ENCODE peak calls at places on chromosomes 13 and 19, in five cellular contexts. D is tibial nerve; P is suprapubic skin; N is neuronal stem cell; R is CD4-positive, alpha-beta memory T cell. W is an unnamed sample. For H3K4me1, the result is how much of the 10 kb centered on the place peaks cover.

GRCh38 chr19:7789447-7789846 is 26.4 kb downstream of the CLEC4M start:
- DNase-seq in N (no peak), R (peak), D (no peak), P (no peak), W (no peak)

GRCh38 chr19:5024282-5024681 is 55.4 kb downstream of the KDM4B start:
- DNase-seq in N (no peak), R (no peak), D (no peak), P (no peak), W (no peak)

GRCh38 chr13:39913928-39914327 is 258.5 kb downstream of the COG6 start:
- DNase-seq in R (no peak), D (peak), P (no peak), N (no peak), W (no peak)

GRCh38 chr13:68944272-68944671 is 1163.4 kb upstream of the ATXN8OS start:
- DNase-seq in N (no peak), R (no peak), P (no peak), D (no peak), W (no peak)

GRCh38 chr13:33799950-33800592 is 17.9 kb upstream of the RFC3 start:
- DNase-seq in D (no peak), P (no peak), N (no peak), R (no peak), W (no peak)

GRCh38 chr19:32388393-32388724 is 17.2 kb upstream of the DPY19L3 start:
- DNase-seq in N (no peak), R (no peak), P (no peak), D (no peak), W (no peak)

GRCh38 chr19:53076984-53077383 is 26.2 kb downstream of the ZNF160 start:
- DNase-seq in D (peak), R (no peak), N (peak), P (no peak), W (no peak)

GRCh38 chr13:37681295-37682032 is 82.9 kb upstream of the POSTN start:
- DNase-seq in N (no peak), D (peak), P (no peak), R (no peak), W (no peak)

GRCh38 chr19:5372572-5373200 is 32.1 kb upstream of the PTPRS start:
- DNase-seq in N (no peak), P (no peak), R (no peak), D (no peak), W (no peak)

GRCh38 chr13:32134991-32135390 is 103.4 kb downstream of the FRY start:
- DNase-seq in R (no peak), P (no peak), D (no peak), N (no peak), W (no peak)

GRCh38 chr13:79776538-79776937 is 295.6 kb downstream of the NDFIP2 start:
- DNase-seq in R (no peak), N (no peak), D (no peak), P (no peak), W (no peak)

GRCh38 chr19:56125806-56126590 is 4.9 kb upstream of the ZNF787 start:
- DNase-seq in D (no peak), R (no peak), P (no peak), N (no peak), W (no peak)

GRCh38 chr13:75694742-75695141 is 58.6 kb downstream of the LMO7 start:
- DNase-seq in R (no peak), D (no peak), P (no peak), N (no peak), W (no peak)

GRCh38 chr13:111255228-111255790 is 65.1 kb upstream of the TEX29 start:
- DNase-seq in D (no peak), P (no peak), N (no peak), R (no peak), W (no peak)

GRCh38 chr13:66887088-66887487 is 343.0 kb downstream of the PCDH9 start:
- DNase-seq in P (no peak), N (no peak), R (no peak), D (no peak), W (no peak)

GRCh38 chr13:24276310-24276709 is 33.1 kb upstream of the C1QTNF9 start:
- DNase-seq in P (no peak), R (peak), D (no peak), N (no peak), W (no peak)

GRCh38 chr13:101473458-101473857 is 21.0 kb downstream of the ITGBL1 start:
- DNase-seq in P (no peak), R (no peak), N (no peak), D (no peak), W (no peak)

GRCh38 chr13:113835461-113836274 is 28.2 kb downstream of the GAS6 start:
- DNase-seq in D (no peak), P (no peak), R (no peak), N (no peak), W (no peak)

GRCh38 chr19:45601524-45602522 is at the start of gene GPR4:
- DNase-seq in D (no peak), P (no peak), R (no peak), N (no peak), W (no peak)

GRCh38 chr19:32868206-32868950 is 1.2 kb downstream of the SLC7A9 start:
- DNase-seq in R (no peak), P (peak), D (no peak), N (no peak), W (no peak)

GRCh38 chr19:36093687-36094086 is 17.3 kb upstream of the OVOL3 start:
- DNase-seq in N (no peak), R (no peak), D (no peak), P (no peak), W (no peak)

GRCh38 chr13:100130092-100130491 is 41.2 kb downstream of the PCCA start:
- DNase-seq in N (no peak), D (no peak), P (no peak), R (no peak), W (no peak)

GRCh38 chr13:114092468-114092867 is 40.0 kb downstream of the RASA3 start:
- DNase-seq in D (no peak), R (no peak), N (no peak), P (no peak), W (no peak)

GRCh38 chr13:100842136-100842535 is 167.5 kb upstream of the TMTC4 start:
- DNase-seq in D (no peak), R (no peak), P (no peak), N (no peak), W (no peak)

GRCh38 chr19:2014731-2015610 is 543 bp downstream of the BTBD2 start:
- DNase-seq in R (peak), N (peak), D (no peak), P (no peak), W (no peak)

GRCh38 chr19:45955905-45956608 is 17.6 kb downstream of the NOVA2 start:
- DNase-seq in R (no peak), N (no peak), P (no peak), D (peak), W (no peak)

GRCh38 chr19:34962281-34962944 is 1.6 kb downstream of the ZNF792 start:
- DNase-seq in N (no peak), R (peak), D (no peak), P (no peak), W (no peak)

GRCh38 chr19:34964598-34964997 is 569 bp upstream of the ZNF792 start:
- DNase-seq in N (no peak), D (no peak), R (no peak), P (no peak), W (no peak)

GRCh38 chr19:34961775-34962174 is 2.3 kb downstream of the ZNF792 start:
- DNase-seq in D (no peak), R (no peak), P (no peak), N (no peak), W (no peak)

GRCh38 chr19:34963531-34964406 is at the start of gene ZNF792:
- DNase-seq in P (no peak), R (peak), N (peak), D (peak), W (no peak)

GRCh38 chr19:34962945-34963530 is 991 bp downstream of the ZNF792 start:
- DNase-seq in D (no peak), P (no peak), R (no peak), N (no peak), W (no peak)
- H3K4me3 ChIP-seq in D (peak), P (peak), R (peak), N (peak), W (peak)

GRCh38 chr19:38727868-38728660 is 16.2 kb downstream of the CAPN12 start:
- DNase-seq in D (no peak), R (no peak), P (no peak), N (no peak), W (no peak)

GRCh38 chr19:38726761-38727301 is 17.4 kb downstream of the CAPN12 start:
- DNase-seq in R (no peak), P (no peak), D (no peak), N (no peak), W (no peak)

GRCh38 chr19:38725469-38726283 is 18.6 kb downstream of the CAPN12 start:
- DNase-seq in P (no peak), N (no peak), D (no peak), R (no peak), W (no peak)

GRCh38 chr19:38727306-38727867 is 16.9 kb downstream of the CAPN12 start:
- DNase-seq in D (no peak), N (no peak), R (no peak), P (no peak), W (no peak)

GRCh38 chr19:38726284-38726673 is 18.0 kb downstream of the CAPN12 start:
- DNase-seq in N (no peak), R (no peak), P (no peak), D (no peak), W (no peak)
- H3K4me1 ChIP-seq in N (under half), R (under half), P (under half), D (under half), W (under half)

DNA sequence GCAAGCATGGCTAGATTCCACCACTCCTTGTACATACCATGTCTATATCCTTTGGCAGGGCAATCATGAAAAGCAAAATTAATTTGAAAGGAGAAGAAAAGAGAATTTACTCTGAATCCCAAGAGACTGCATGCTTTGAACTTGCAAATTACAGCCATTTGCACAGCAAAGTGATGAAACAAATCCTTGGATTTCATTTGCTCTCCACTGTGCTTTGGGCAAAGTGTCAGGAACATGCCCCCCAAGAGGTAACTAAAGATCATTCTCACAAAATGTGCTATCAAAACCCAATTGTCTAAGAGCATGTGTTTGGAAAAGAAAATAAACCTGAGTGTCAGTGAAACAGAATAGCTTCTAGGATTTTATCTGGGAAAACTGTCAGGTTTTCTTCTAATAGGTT is 298.5 kb downstream of the GPC6 start:
- DNase-seq in N (no peak), D (no peak), R (no peak), P (no peak), W (no peak)
- H3K4me3 ChIP-seq in N (no peak), D (no peak), R (no peak), P (no peak), W (no peak)

DNA sequence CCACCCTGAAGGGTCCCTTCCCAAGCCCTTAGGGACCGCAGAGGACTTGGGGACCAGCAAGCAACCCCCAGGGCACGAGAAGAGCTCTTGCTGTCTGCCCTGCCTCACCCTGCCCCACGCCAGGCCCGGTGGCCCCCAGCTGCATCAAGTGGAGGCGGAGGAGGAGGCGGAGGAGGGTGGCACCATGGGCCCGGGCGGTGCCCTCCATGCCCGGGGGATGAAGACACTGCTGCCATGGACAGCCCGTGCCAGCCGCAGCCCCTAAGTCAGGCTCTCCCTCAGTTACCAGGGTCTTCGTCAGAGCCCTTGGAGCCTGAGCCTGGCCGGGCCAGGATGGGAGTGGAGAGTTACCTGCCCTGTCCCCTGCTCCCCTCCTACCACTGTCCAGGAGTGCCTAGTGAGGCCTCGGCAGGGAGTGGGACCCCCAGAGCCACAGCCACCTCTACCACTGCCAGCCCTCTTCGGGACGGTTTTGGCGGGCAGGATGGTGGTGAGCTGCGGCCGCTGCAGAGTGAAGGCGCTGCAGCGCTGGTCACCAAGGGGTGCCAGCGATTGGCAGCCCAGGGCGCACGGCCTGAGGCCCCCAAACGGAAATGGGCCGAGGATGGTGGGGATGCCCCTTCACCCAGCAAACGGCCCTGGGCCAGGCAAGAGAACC is 1.5 kb downstream of the EGLN2 start:
- DNase-seq in R (no peak), D (no peak), N (no peak), P (no peak), W (no peak)
- H3K4me1 ChIP-seq in R (half or more), D (half or more), N (under half), P (half or more), W (half or more)

GRCh38 chr19:47240996-47241918 is 10.3 kb upstream of the BBC3 start:
- DNase-seq in N (no peak), R (peak), P (no peak), D (peak), W (no peak)

GRCh38 chr19:47241919-47242644 is 11.1 kb upstream of the BBC3 start:
- DNase-seq in N (no peak), P (no peak), R (no peak), D (no peak), W (no peak)

GRCh38 chr19:47240561-47240960 is 9.6 kb upstream of the BBC3 start:
- DNase-seq in D (no peak), R (no peak), P (no peak), N (no peak), W (no peak)

GRCh38 chr19:47239152-47239551 is 8.2 kb upstream of the BBC3 start:
- DNase-seq in N (no peak), D (no peak), R (no peak), P (no peak), W (no peak)

GRCh38 chr19:47239610-47240296 is 8.8 kb upstream of the BBC3 start:
- DNase-seq in R (peak), P (no peak), D (no peak), N (no peak), W (no peak)
- H3K4me3 ChIP-seq in R (no peak), P (peak), D (peak), N (peak), W (peak)

GRCh38 chr19:49859838-49860715 is 7.3 kb downstream of the PNKP start:
- DNase-seq in R (no peak), D (no peak), N (no peak), P (no peak), W (no peak)

GRCh38 chr19:49857834-49858590 is 7.1 kb downstream of the PTOV1 start:
- DNase-seq in P (no peak), D (no peak), R (no peak), N (no peak), W (no peak)

GRCh38 chr19:49856574-49857021 is 5.6 kb downstream of the PTOV1 start:
- DNase-seq in P (no peak), D (no peak), R (no peak), N (no peak), W (no peak)

GRCh38 chr19:49857061-49857833 is 6.3 kb downstream of the PTOV1 start:
- DNase-seq in D (no peak), N (no peak), P (no peak), R (no peak), W (no peak)

DNA sequence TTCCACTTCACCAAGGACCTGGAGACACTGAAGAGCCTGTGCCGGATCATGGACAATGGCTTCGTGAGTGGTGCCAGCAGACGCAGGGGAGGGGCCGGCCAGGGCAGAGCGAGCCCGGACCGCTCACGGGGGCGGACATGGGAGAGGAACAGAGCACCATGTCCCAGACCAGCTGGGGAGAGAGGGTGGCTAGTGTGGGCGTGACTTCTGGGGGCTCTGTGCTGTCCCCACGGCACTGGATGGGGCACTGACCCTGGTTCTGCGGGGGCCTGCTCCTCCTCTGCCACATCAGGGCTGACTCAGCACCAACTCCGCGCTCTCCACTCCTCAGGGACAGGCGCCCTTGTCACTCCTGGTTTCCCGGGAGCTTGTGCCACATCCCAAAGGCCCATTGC is 7.6 kb downstream of the PTOV1 start:
- DNase-seq in N (no peak), R (no peak), P (no peak), D (no peak), W (no peak)
- H3K4me1 ChIP-seq in N (under half), R (under half), P (under half), D (under half), W (under half)

GRCh38 chr13:46052314-46053161 is at the start of gene ZC3H13:
- DNase-seq in N (peak), R (peak), P (peak), D (peak), W (peak)

GRCh38 chr13:46045424-46045823 is 7.1 kb downstream of the ZC3H13 start:
- DNase-seq in R (no peak), P (no peak), D (no peak), N (no peak), W (no peak)

GRCh38 chr13:46053162-46054012 is 841 bp upstream of the ZC3H13 start:
- DNase-seq in D (no peak), N (no peak), R (no peak), P (no peak), W (no peak)

GRCh38 chr13:46051958-46052313 is 610 bp downstream of the ZC3H13 start:
- DNase-seq in R (no peak), D (peak), P (no peak), N (no peak), W (no peak)

GRCh38 chr13:46050771-46051170 is 1.8 kb downstream of the ZC3H13 start:
- DNase-seq in R (no peak), N (no peak), D (no peak), P (no peak), W (no peak)
- H3K4me3 ChIP-seq in R (no peak), N (no peak), D (no peak), P (no peak), W (peak)